ENCODE peak calls at places on chromosomes 2 and 18, in six cellular contexts. B is AG10803, M is AG04450, Y is A549, I is heart right ventricle, V is astrocyte of the spinal cord. R is an unnamed sample.

GRCh38 chr18:37812961-37813360 is 247.4 kb upstream of the CELF4 start:
- DNase-seq in B (no peak), M (no peak), Y (no peak), I (no peak), V (no peak), R (no peak)

GRCh38 chr18:58800582-58800981 is 64.1 kb upstream of the ZNF532 start:
- DNase-seq in B (no peak), M (no peak), Y (no peak), I (no peak), V (no peak), R (no peak)

GRCh38 chr2:100615471-100615870 is 52.7 kb downstream of the PDCL3 start:
- DNase-seq in B (no peak), M (no peak), Y (no peak), I (peak), V (no peak), R (no peak)

GRCh38 chr2:170228429-170228828 is 50.5 kb downstream of the MYO3B start:
- DNase-seq in B (no peak), M (no peak), Y (no peak), I (no peak), V (no peak), R (no peak)

GRCh38 chr18:5456577-5457466 is 87.0 kb downstream of the EPB41L3 start:
- DNase-seq in B (peak), M (no peak), Y (no peak), I (no peak), V (peak), R (no peak)

GRCh38 chr2:124258481-124258880 is 233.4 kb downstream of the CNTNAP5 start:
- DNase-seq in B (peak), M (no peak), Y (no peak), I (no peak), V (peak), R (peak)

GRCh38 chr18:50817898-50818250 is 1.9 kb downstream of the MRO start:
- DNase-seq in B (peak), M (peak), Y (no peak), I (no peak), V (peak), R (peak)

GRCh38 chr2:237921967-237922492 is 44.8 kb upstream of the UBE2F start:
- DNase-seq in B (no peak), M (no peak), Y (no peak), I (no peak), V (no peak), R (no peak)

GRCh38 chr2:212406716-212407115 is 131.9 kb downstream of the ERBB4 start:
- DNase-seq in B (no peak), M (no peak), Y (no peak), I (no peak), V (no peak), R (no peak)

GRCh38 chr2:66948234-66948633 is 448.9 kb upstream of the ETAA1 start:
- DNase-seq in B (no peak), M (no peak), Y (no peak), I (no peak), V (no peak), R (no peak)

GRCh38 chr18:55100817-55101457 is 141.7 kb upstream of the CCDC68 start:
- DNase-seq in B (peak), M (no peak), Y (peak), I (no peak), V (peak), R (peak)

GRCh38 chr2:63893163-63893562 is 51.5 kb downstream of the UGP2 start:
- DNase-seq in B (no peak), M (no peak), Y (no peak), I (no peak), V (no peak), R (no peak)

GRCh38 chr2:172098650-172099471 is 3.8 kb downstream of the DLX2 start:
- DNase-seq in B (peak), M (no peak), Y (peak), I (no peak), V (peak), R (peak)

GRCh38 chr2:218645126-218645525 is 14.3 kb downstream of the ZNF142 start:
- DNase-seq in B (peak), M (no peak), Y (no peak), I (no peak), V (peak), R (peak)

GRCh38 chr2:162766092-162766491 is 72.5 kb downstream of the KCNH7 start:
- DNase-seq in B (no peak), M (no peak), Y (no peak), I (no peak), V (no peak), R (no peak)

GRCh38 chr2:110157153-110157793 is 41.7 kb upstream of the MALL start:
- DNase-seq in B (peak), M (peak), Y (peak), I (peak), V (peak), R (peak)

GRCh38 chr18:78632111-78632541 is 347.5 kb upstream of the SALL3 start:
- DNase-seq in B (no peak), M (no peak), Y (no peak), I (no peak), V (no peak), R (peak)

GRCh38 chr18:36441426-36441870 is 143.9 kb downstream of the FHOD3 start:
- DNase-seq in B (peak), M (no peak), Y (no peak), I (no peak), V (peak), R (no peak)

GRCh38 chr18:56172527-56172926 is 465.9 kb downstream of the TXNL1 start:
- DNase-seq in B (no peak), M (no peak), Y (no peak), I (no peak), V (no peak), R (no peak)

GRCh38 chr2:222100704-222101103 is 198.1 kb downstream of the PAX3 start:
- DNase-seq in B (no peak), M (no peak), Y (no peak), I (no peak), V (no peak), R (no peak)

GRCh38 chr2:17934721-17935120 is 56.3 kb downstream of the KCNS3 start:
- DNase-seq in B (peak), M (peak), Y (no peak), I (no peak), V (peak), R (peak)

GRCh38 chr2:24409700-24410556 is 49.6 kb upstream of the ITSN2 start:
- DNase-seq in B (peak), M (peak), Y (peak), I (peak), V (peak), R (peak)

GRCh38 chr2:128603411-128603924 is 284.8 kb upstream of the HS6ST1 start:
- DNase-seq in B (no peak), M (no peak), Y (no peak), I (no peak), V (no peak), R (peak)

GRCh38 chr2:232903989-232904388 is 33.9 kb downstream of the SNORC start:
- DNase-seq in B (no peak), M (no peak), Y (no peak), I (no peak), V (no peak), R (no peak)

GRCh38 chr2:233600361-233600760 is 17.1 kb upstream of the UGT1A8 start:
- DNase-seq in B (no peak), M (no peak), Y (no peak), I (no peak), V (no peak), R (no peak)

GRCh38 chr2:113167115-113167932 is 6.4 kb upstream of the PSD4 start:
- DNase-seq in B (peak), M (no peak), Y (no peak), I (no peak), V (no peak), R (peak)

GRCh38 chr2:153145470-153145869 is 333.1 kb downstream of the RPRM start:
- DNase-seq in B (no peak), M (no peak), Y (no peak), I (no peak), V (no peak), R (no peak)

GRCh38 chr2:236742936-236743622 is 173.5 kb downstream of the ACKR3 start:
- DNase-seq in B (peak), M (no peak), Y (no peak), I (no peak), V (no peak), R (no peak)

GRCh38 chr2:230901006-230901405 is 24.0 kb downstream of the GPR55 start:
- DNase-seq in B (no peak), M (no peak), Y (no peak), I (no peak), V (no peak), R (no peak)

GRCh38 chr18:34835466-34835865 is 125.4 kb downstream of the DTNA start:
- DNase-seq in B (no peak), M (no peak), Y (no peak), I (no peak), V (no peak), R (no peak)

GRCh38 chr18:34838669-34839068 is 128.6 kb downstream of the DTNA start:
- DNase-seq in B (no peak), M (no peak), Y (no peak), I (peak), V (no peak), R (no peak)

GRCh38 chr18:34834897-34835296 is 124.8 kb downstream of the DTNA start:
- DNase-seq in B (peak), M (no peak), Y (no peak), I (no peak), V (no peak), R (no peak)

GRCh38 chr18:34840416-34840815 is 130.3 kb downstream of the DTNA start:
- DNase-seq in B (no peak), M (no peak), Y (no peak), I (no peak), V (no peak), R (no peak)

DNA sequence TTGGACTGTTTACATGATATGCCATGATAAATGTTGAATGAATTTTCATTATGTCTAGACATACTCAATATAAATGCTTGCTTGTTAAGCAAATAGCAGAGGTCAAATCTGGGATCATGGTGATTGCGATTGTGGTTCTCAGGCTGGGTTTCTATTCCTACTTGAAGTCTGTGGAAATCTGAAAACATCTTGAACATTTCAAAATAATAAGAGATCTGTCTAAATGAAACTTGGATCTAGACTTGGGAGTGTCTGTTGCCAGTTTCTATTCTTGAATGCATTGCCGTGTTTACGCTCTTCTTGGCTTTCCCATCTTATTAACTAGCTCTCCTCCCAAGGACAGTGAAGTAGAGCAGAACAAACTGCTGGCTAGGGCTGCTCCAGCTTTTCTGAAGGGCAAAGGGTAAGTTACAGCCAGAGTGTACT is 127.7 kb downstream of the DTNA start:
- DNase-seq in B (peak), M (no peak), Y (no peak), I (peak), V (no peak), R (no peak)
- H3K4me3 ChIP-seq in B (no peak), M (no peak), Y (no peak), I (no peak), V (no peak), R (no peak)

GRCh38 chr2:111239107-111239506 is 118.4 kb downstream of the BCL2L11 start:
- DNase-seq in B (no peak), M (no peak), Y (no peak), I (no peak), V (no peak), R (no peak)
- H3K4me3 ChIP-seq in B (no peak), M (no peak), Y (no peak), I (no peak), V (no peak), R (no peak)

DNA sequence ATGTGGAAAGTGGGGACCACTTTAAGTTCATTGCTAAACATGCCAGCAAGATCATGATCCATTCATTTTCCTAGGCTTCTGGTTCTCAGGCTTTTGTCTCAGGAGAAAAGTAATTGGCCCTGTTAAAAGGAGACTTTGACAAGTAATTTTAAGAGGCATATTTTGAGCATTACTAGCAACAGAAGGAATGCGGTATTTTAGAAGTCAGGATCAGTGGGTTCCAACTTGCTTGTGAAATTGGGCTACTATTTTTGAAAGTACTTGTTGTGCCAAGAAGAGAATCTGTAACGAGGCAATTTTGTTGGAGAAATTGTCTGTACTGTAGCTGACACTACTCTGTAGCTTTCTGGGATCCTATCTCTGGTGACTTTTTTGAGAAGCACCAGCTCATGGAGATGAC is 59.4 kb downstream of the CERS6 start:
- DNase-seq in B (peak), M (peak), Y (no peak), I (no peak), V (peak), R (peak)
- H3K4me3 ChIP-seq in B (no peak), M (no peak), Y (no peak), I (no peak), V (no peak), R (no peak)

DNA sequence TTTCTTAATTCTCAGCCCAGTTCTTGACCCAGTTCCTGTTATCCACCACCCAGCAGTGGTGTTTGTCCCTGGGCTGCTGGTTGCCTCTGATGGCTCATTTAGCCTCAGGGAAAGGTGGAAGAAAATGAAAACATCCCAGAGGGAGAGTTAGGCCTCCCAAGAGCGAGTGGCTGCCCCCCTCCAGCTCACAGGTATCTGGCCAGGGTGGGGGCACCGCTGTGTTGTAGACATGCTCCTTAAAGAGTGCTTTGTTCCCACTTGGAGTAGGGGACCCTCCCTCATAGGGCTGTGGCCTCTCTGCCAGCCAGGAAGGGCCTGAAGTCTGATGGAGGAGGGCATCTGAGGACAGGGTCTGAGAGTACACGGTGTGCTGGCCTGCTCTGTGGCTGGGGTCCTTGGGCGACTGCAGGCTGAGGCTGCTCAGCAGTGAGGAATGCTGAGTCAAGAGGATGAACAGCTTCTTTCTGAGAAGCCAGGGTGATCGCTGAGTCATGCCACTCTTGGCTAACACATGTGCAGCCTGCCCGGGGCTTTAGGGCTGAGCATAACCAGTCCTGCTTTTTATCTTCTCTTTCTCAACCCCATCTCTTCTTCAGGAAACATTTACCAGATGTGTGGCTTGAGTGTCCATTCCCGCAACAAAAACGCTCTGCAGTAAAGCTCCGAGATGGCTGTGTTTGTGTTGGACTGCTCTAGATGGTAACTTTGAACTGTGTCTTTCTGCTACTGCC is 72.4 kb downstream of the IL1R2 start:
- DNase-seq in B (peak), M (peak), Y (peak), I (peak), V (peak), R (peak)
- H3K4me3 ChIP-seq in B (peak), M (peak), Y (peak), I (no peak), V (no peak), R (no peak)

GRCh38 chr2:145022021-145022670 is 502.2 kb upstream of the ZEB2 start:
- DNase-seq in B (peak), M (no peak), Y (no peak), I (peak), V (peak), R (no peak)

GRCh38 chr2:145020694-145021093 is 500.8 kb upstream of the ZEB2 start:
- DNase-seq in B (no peak), M (no peak), Y (no peak), I (no peak), V (no peak), R (peak)

GRCh38 chr2:145025382-145025781 is 505.5 kb upstream of the ZEB2 start:
- DNase-seq in B (no peak), M (no peak), Y (no peak), I (no peak), V (no peak), R (no peak)

GRCh38 chr2:145022671-145023330 is 502.9 kb upstream of the ZEB2 start:
- DNase-seq in B (peak), M (peak), Y (peak), I (no peak), V (peak), R (peak)

GRCh38 chr2:145023331-145023934 is 503.5 kb upstream of the ZEB2 start:
- DNase-seq in B (no peak), M (no peak), Y (no peak), I (no peak), V (no peak), R (no peak)
- H3K4me3 ChIP-seq in B (no peak), M (no peak), Y (peak), I (no peak), V (no peak), R (no peak)

GRCh38 chr18:46301571-46301970 is 197.4 kb downstream of the HAUS1 start:
- DNase-seq in B (no peak), M (no peak), Y (no peak), I (no peak), V (no peak), R (no peak)

GRCh38 chr18:46299465-46300004 is 195.3 kb downstream of the HAUS1 start:
- DNase-seq in B (no peak), M (no peak), Y (no peak), I (no peak), V (no peak), R (no peak)

GRCh38 chr18:46301081-46301480 is 196.9 kb downstream of the HAUS1 start:
- DNase-seq in B (peak), M (no peak), Y (no peak), I (no peak), V (no peak), R (no peak)

GRCh38 chr18:46298511-46298910 is 194.3 kb downstream of the HAUS1 start:
- DNase-seq in B (no peak), M (no peak), Y (no peak), I (no peak), V (no peak), R (no peak)

GRCh38 chr18:46302866-46303485 is 198.8 kb downstream of the HAUS1 start:
- DNase-seq in B (no peak), M (no peak), Y (no peak), I (no peak), V (no peak), R (no peak)
- H3K4me3 ChIP-seq in B (no peak), M (no peak), Y (no peak), I (no peak), V (peak), R (no peak)

GRCh38 chr18:68177807-68178702 is 536.9 kb downstream of the TMX3 start:
- DNase-seq in B (peak), M (peak), Y (no peak), I (no peak), V (peak), R (peak)

GRCh38 chr18:68176901-68177300 is 538.0 kb downstream of the TMX3 start:
- DNase-seq in B (peak), M (no peak), Y (no peak), I (no peak), V (no peak), R (peak)

DNA sequence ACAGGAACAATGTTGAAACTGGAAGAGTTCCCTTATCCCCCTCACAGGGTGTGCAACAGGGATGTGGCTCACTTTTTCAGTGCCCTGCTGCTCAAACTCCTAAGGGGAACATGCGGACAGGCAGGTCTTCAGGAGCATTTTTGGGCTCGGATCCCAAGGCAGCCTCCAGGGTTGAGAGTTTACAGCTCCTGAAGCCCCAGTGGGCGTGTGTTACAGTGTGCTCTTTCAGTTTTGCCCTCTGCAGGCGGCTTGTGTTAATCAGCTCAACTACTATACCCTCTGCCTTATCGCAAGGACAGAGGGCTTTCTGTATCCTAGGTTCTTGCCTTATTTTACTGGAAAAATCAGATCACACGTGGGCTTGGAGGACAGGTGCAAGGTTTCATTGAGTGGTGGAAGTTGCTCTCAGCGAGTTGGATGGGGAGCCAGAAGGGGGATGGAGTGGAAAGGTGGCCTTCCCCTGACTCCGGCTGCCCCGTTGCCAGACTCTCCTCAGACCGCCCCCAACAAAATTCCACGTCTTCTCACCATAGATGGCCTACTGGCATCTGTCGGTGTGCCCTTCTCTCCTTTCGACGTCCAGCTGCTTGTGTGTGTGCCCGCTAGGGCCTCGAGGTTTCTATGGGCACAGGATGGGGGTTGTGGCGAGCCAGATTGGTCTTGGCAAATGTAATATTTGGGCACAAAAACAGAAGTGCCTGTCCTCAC is 541.9 kb downstream of the TMX3 start:
- DNase-seq in B (no peak), M (no peak), Y (no peak), I (no peak), V (no peak), R (no peak)
- H3K4me3 ChIP-seq in B (no peak), M (no peak), Y (no peak), I (no peak), V (no peak), R (no peak)

GRCh38 chr2:119387381-119388129 is 20.8 kb downstream of the DBI start:
- DNase-seq in B (peak), M (no peak), Y (no peak), I (peak), V (peak), R (peak)
- H3K4me3 ChIP-seq in B (no peak), M (no peak), Y (no peak), I (no peak), V (no peak), R (no peak)

GRCh38 chr18:46756172-46756558 is 688 bp downstream of the ST8SIA5 start:
- DNase-seq in B (no peak), M (no peak), Y (no peak), I (no peak), V (no peak), R (no peak)
- H3K4me3 ChIP-seq in B (no peak), M (no peak), Y (no peak), I (peak), V (peak), R (no peak)

R was measured in foreskin fibroblast.